ENCODE peak calls at places on chromosome 22, in nine cellular contexts. One of them, this sample, is unnamed.

GRCh38 chr22:36327922-36328551 is 59.7 kb downstream of the MYH9 start:
- DNase-seq in psoas muscle: no peak
- DNase-seq in pancreas: peak
- DNase-seq in stomach: no peak
- DNase-seq in neuronal stem cell: no peak
- DNase-seq in uterus: no peak
- DNase-seq in A549: no peak
- DNase-seq in fibroblast of lung: peak
- DNase-seq in transverse colon: no peak
- DNase-seq in this sample: no peak

GRCh38 chr22:22043296-22044078 is 60.9 kb upstream of the TOP3B start:
- DNase-seq in psoas muscle: no peak
- DNase-seq in pancreas: no peak
- DNase-seq in stomach: no peak
- DNase-seq in neuronal stem cell: no peak
- DNase-seq in uterus: no peak
- DNase-seq in A549: no peak
- DNase-seq in fibroblast of lung: no peak
- DNase-seq in transverse colon: no peak
- DNase-seq in this sample: no peak

GRCh38 chr22:37319469-37319868 is 37.2 kb downstream of the CYTH4 start:
- DNase-seq in psoas muscle: no peak
- DNase-seq in pancreas: no peak
- DNase-seq in stomach: no peak
- DNase-seq in neuronal stem cell: no peak
- DNase-seq in uterus: no peak
- DNase-seq in A549: no peak
- DNase-seq in fibroblast of lung: no peak
- DNase-seq in transverse colon: no peak
- DNase-seq in this sample: no peak

GRCh38 chr22:46443850-46444389 is 93.5 kb downstream of the CELSR1 start:
- DNase-seq in psoas muscle: no peak
- DNase-seq in pancreas: no peak
- DNase-seq in stomach: peak
- DNase-seq in neuronal stem cell: no peak
- DNase-seq in uterus: no peak
- DNase-seq in A549: no peak
- DNase-seq in fibroblast of lung: no peak
- DNase-seq in transverse colon: peak
- DNase-seq in this sample: no peak

GRCh38 chr22:16783930-16784354 is 41.3 kb downstream of the XKR3 start:
- DNase-seq in psoas muscle: no peak
- DNase-seq in pancreas: no peak
- DNase-seq in stomach: no peak
- DNase-seq in neuronal stem cell: no peak
- DNase-seq in uterus: no peak
- DNase-seq in A549: peak
- DNase-seq in fibroblast of lung: no peak
- DNase-seq in transverse colon: no peak
- DNase-seq in this sample: no peak

GRCh38 chr22:30181459-30182353 is 64.9 kb downstream of the LIF start:
- DNase-seq in psoas muscle: no peak
- DNase-seq in pancreas: no peak
- DNase-seq in stomach: no peak
- DNase-seq in neuronal stem cell: no peak
- DNase-seq in uterus: no peak
- DNase-seq in A549: no peak
- DNase-seq in fibroblast of lung: no peak
- DNase-seq in transverse colon: no peak
- DNase-seq in this sample: no peak

GRCh38 chr22:41028841-41029240 is 63.6 kb upstream of the EP300 start:
- DNase-seq in psoas muscle: no peak
- DNase-seq in pancreas: no peak
- DNase-seq in stomach: no peak
- DNase-seq in neuronal stem cell: no peak
- DNase-seq in uterus: no peak
- DNase-seq in A549: peak
- DNase-seq in fibroblast of lung: peak
- DNase-seq in transverse colon: no peak
- DNase-seq in this sample: no peak

GRCh38 chr22:19523240-19524169 is 705 bp downstream of the CLDN5 start:
- DNase-seq in psoas muscle: no peak
- DNase-seq in pancreas: no peak
- DNase-seq in stomach: no peak
- DNase-seq in neuronal stem cell: peak
- DNase-seq in uterus: no peak
- DNase-seq in A549: no peak
- DNase-seq in fibroblast of lung: peak
- DNase-seq in transverse colon: no peak
- DNase-seq in this sample: peak

DNA sequence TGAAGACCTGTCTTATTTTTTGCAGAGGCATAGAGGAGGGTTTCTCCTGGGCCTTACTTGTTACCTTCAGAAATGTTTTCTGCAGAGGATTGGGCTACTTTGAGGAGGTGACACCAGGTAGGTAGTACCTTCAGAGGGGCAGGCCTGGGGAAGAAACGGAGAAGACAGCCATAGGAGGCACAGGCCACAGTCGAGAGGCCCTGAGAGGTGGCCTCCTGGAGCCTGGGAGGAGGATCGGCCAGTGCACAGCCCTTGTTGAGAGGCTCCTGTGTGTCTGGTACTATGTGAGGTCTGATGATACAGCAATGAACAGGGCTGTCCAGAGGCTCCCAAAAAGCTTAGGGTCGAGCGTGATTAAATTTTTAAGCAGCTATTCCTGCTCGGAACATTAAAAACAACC is 11.5 kb downstream of the GTPBP1 start:
- DNase-seq in psoas muscle: no peak
- DNase-seq in pancreas: no peak
- DNase-seq in stomach: no peak
- DNase-seq in neuronal stem cell: no peak
- DNase-seq in uterus: no peak
- DNase-seq in A549: no peak
- DNase-seq in fibroblast of lung: no peak
- DNase-seq in transverse colon: no peak
- DNase-seq in this sample: no peak
- H3K27ac ChIP-seq in psoas muscle: no peak
- H3K27ac ChIP-seq in pancreas: no peak
- H3K27ac ChIP-seq in stomach: no peak
- H3K27ac ChIP-seq in neuronal stem cell: no peak
- H3K27ac ChIP-seq in uterus: peak
- H3K27ac ChIP-seq in A549: no peak
- H3K27ac ChIP-seq in fibroblast of lung: no peak
- H3K27ac ChIP-seq in transverse colon: no peak
- H3K27ac ChIP-seq in this sample: no peak

GRCh38 chr22:48475661-48476345 is 1351.9 kb downstream of the BRD1 start:
- DNase-seq in psoas muscle: no peak
- DNase-seq in pancreas: no peak
- DNase-seq in stomach: no peak
- DNase-seq in neuronal stem cell: no peak
- DNase-seq in uterus: no peak
- DNase-seq in A549: no peak
- DNase-seq in fibroblast of lung: no peak
- DNase-seq in transverse colon: no peak
- DNase-seq in this sample: no peak

GRCh38 chr22:48477031-48477721 is 1350.5 kb downstream of the BRD1 start:
- DNase-seq in psoas muscle: peak
- DNase-seq in pancreas: peak
- DNase-seq in stomach: peak
- DNase-seq in neuronal stem cell: no peak
- DNase-seq in uterus: no peak
- DNase-seq in A549: no peak
- DNase-seq in fibroblast of lung: no peak
- DNase-seq in transverse colon: no peak
- DNase-seq in this sample: no peak

GRCh38 chr22:48476599-48476998 is 1351.1 kb downstream of the BRD1 start:
- DNase-seq in psoas muscle: no peak
- DNase-seq in pancreas: no peak
- DNase-seq in stomach: no peak
- DNase-seq in neuronal stem cell: no peak
- DNase-seq in uterus: no peak
- DNase-seq in A549: no peak
- DNase-seq in fibroblast of lung: no peak
- DNase-seq in transverse colon: no peak
- DNase-seq in this sample: no peak

GRCh38 chr22:48473202-48473601 is 1354.5 kb downstream of the BRD1 start:
- DNase-seq in psoas muscle: no peak
- DNase-seq in pancreas: no peak
- DNase-seq in stomach: no peak
- DNase-seq in neuronal stem cell: no peak
- DNase-seq in uterus: no peak
- DNase-seq in A549: no peak
- DNase-seq in fibroblast of lung: no peak
- DNase-seq in transverse colon: no peak
- DNase-seq in this sample: no peak

DNA sequence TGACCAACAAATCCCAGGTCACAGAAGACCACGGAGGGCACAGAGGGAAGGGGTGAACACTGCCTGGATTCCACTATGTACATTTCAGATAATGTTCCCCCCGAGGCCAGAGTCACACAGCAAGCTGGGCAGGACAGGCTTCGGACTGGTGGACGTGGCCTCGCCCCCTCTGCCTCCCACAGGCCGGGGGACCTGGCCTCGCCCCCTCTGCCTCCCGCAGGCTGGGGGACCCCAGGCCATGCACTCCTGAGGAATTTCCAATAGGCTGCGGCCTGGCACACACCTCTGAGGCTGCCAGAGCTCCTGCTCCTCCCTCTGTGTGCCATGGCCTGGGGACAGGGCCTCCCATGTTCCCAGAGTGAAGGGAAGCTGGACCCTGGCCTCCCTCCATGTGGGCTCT is 1352.8 kb downstream of the BRD1 start:
- DNase-seq in psoas muscle: no peak
- DNase-seq in pancreas: no peak
- DNase-seq in stomach: no peak
- DNase-seq in neuronal stem cell: no peak
- DNase-seq in uterus: no peak
- DNase-seq in A549: no peak
- DNase-seq in fibroblast of lung: no peak
- DNase-seq in transverse colon: no peak
- DNase-seq in this sample: no peak
- H3K4me3 ChIP-seq in psoas muscle: no peak
- H3K4me3 ChIP-seq in pancreas: no peak
- H3K4me3 ChIP-seq in stomach: no peak
- H3K4me3 ChIP-seq in neuronal stem cell: no peak
- H3K4me3 ChIP-seq in uterus: no peak
- H3K4me3 ChIP-seq in A549: no peak
- H3K4me3 ChIP-seq in fibroblast of lung: no peak
- H3K4me3 ChIP-seq in transverse colon: no peak
- H3K4me3 ChIP-seq in this sample: no peak

DNA sequence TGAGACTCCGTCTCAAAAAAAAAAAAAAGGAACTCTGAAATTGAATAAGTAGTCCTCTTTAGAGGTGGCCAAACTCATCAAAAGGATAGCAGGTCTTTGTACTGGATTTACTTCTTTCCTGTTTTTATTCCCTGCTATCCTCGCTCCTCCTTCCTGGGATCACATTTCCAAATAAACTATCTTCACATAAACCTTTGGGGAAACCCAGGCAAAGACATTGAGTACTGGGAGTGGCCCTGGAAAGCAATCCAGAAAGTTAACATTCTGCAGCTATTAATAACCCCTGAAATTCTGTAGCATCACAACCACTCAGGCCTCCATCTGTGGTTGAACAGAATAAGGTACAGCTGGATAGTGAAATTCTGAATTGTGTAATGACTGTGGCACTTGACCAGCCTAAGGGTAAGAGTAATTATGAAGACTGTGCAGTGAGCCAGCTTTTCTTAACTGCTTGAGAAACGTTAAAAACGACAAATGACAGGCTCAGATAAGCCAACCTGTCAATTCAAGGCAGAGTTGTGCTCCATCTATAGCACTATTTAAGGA is 58.8 kb downstream of the ISX start:
- DNase-seq in psoas muscle: no peak
- DNase-seq in pancreas: no peak
- DNase-seq in stomach: no peak
- DNase-seq in neuronal stem cell: no peak
- DNase-seq in uterus: no peak
- DNase-seq in A549: no peak
- DNase-seq in fibroblast of lung: no peak
- DNase-seq in transverse colon: no peak
- DNase-seq in this sample: no peak
- H3K27ac ChIP-seq in psoas muscle: no peak
- H3K27ac ChIP-seq in pancreas: no peak
- H3K27ac ChIP-seq in stomach: no peak
- H3K27ac ChIP-seq in neuronal stem cell: no peak
- H3K27ac ChIP-seq in uterus: no peak
- H3K27ac ChIP-seq in A549: no peak
- H3K27ac ChIP-seq in fibroblast of lung: no peak
- H3K27ac ChIP-seq in transverse colon: no peak
- H3K27ac ChIP-seq in this sample: no peak

GRCh38 chr22:21000987-21001600 is 824 bp downstream of the THAP7 start:
- DNase-seq in psoas muscle: no peak
- DNase-seq in pancreas: peak
- DNase-seq in stomach: no peak
- DNase-seq in neuronal stem cell: no peak
- DNase-seq in uterus: no peak
- DNase-seq in A549: no peak
- DNase-seq in fibroblast of lung: no peak
- DNase-seq in transverse colon: no peak
- DNase-seq in this sample: no peak

GRCh38 chr22:20997536-20998257 is 4.2 kb downstream of the THAP7 start:
- DNase-seq in psoas muscle: no peak
- DNase-seq in pancreas: no peak
- DNase-seq in stomach: no peak
- DNase-seq in neuronal stem cell: no peak
- DNase-seq in uterus: no peak
- DNase-seq in A549: no peak
- DNase-seq in fibroblast of lung: no peak
- DNase-seq in transverse colon: no peak
- DNase-seq in this sample: no peak

GRCh38 chr22:21000215-21000986 is 1.5 kb downstream of the THAP7 start:
- DNase-seq in psoas muscle: no peak
- DNase-seq in pancreas: no peak
- DNase-seq in stomach: no peak
- DNase-seq in neuronal stem cell: no peak
- DNase-seq in uterus: no peak
- DNase-seq in A549: no peak
- DNase-seq in fibroblast of lung: peak
- DNase-seq in transverse colon: no peak
- DNase-seq in this sample: no peak

GRCh38 chr22:20998411-20999336 is 3.2 kb downstream of the THAP7 start:
- DNase-seq in psoas muscle: no peak
- DNase-seq in pancreas: no peak
- DNase-seq in stomach: no peak
- DNase-seq in neuronal stem cell: no peak
- DNase-seq in uterus: no peak
- DNase-seq in A549: no peak
- DNase-seq in fibroblast of lung: peak
- DNase-seq in transverse colon: no peak
- DNase-seq in this sample: no peak

DNA sequence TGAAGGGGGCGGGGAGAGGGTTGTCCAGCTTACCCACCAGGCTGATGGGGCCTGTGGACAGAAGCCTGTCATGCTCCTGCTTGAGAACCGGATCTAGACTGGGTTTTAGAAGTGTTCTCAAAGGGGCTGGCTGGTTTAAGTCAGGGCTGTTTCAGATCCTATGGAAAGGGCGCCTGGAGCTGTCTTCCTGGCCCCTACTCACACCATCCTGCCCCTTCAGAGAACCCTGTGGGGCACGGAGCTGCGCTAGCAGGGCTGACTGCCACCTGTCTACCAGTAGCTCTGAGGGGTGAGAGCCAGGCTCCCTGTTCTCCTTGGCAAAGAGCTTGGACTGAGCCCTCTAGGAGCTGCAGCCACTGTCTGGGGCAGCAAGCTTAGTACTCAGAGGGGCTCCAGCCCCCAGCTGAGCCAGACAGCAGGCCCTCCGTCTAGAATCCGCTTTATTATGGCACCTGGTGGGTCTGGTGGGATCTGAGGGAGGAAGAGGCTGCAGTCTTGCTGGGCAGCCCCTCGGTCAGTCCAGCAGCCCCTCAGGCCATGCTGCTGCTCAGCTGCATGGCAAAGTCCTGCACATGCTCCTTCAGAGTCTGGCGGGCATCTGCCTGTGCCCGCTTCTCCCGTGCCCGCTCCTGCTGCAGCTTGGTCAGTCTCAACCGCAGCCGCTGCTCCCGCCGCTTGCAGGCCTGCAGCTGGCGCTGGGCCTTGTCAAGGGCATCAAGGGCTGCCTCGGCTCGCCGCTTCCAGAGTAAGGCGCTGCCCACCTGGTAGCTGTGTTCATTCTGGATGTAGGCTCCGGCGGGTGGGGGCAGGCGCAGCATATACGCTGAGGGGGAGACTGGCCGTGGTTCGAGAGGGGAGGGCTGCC is 2.3 kb downstream of the THAP7 start:
- DNase-seq in psoas muscle: no peak
- DNase-seq in pancreas: peak
- DNase-seq in stomach: no peak
- DNase-seq in neuronal stem cell: no peak
- DNase-seq in uterus: no peak
- DNase-seq in A549: no peak
- DNase-seq in fibroblast of lung: no peak
- DNase-seq in transverse colon: no peak
- DNase-seq in this sample: no peak
- H3K4me3 ChIP-seq in psoas muscle: peak
- H3K4me3 ChIP-seq in pancreas: peak
- H3K4me3 ChIP-seq in stomach: no peak
- H3K4me3 ChIP-seq in neuronal stem cell: no peak
- H3K4me3 ChIP-seq in uterus: no peak
- H3K4me3 ChIP-seq in A549: no peak
- H3K4me3 ChIP-seq in fibroblast of lung: no peak
- H3K4me3 ChIP-seq in transverse colon: no peak
- H3K4me3 ChIP-seq in this sample: peak

This sample was measured in naive thymus-derived CD4-positive, alpha-beta T cell.